ENCODE peak calls at places on chromosomes 13 and 19, in four cellular contexts. Z, K, T and P are unnamed samples.

GRCh38 chr13:37414667-37415066 is 183.9 kb downstream of the POSTN start:
- DNase-seq in Z (no peak), K (no peak), T (no peak), P (no peak)

GRCh38 chr13:106373989-106374572 is 161.4 kb downstream of the EFNB2 start:
- DNase-seq in Z (no peak), K (peak), T (peak), P (no peak)

GRCh38 chr13:65435590-65435989 is 1794.5 kb downstream of the PCDH9 start:
- DNase-seq in Z (no peak), K (no peak), T (no peak), P (no peak)

GRCh38 chr19:34310494-34310981 is 54.5 kb upstream of the GPI start:
- DNase-seq in Z (no peak), K (no peak), T (no peak), P (no peak)

GRCh38 chr13:25295228-25295627 is 6.2 kb upstream of the NUP58 start:
- DNase-seq in Z (no peak), K (peak), T (peak), P (no peak)

GRCh38 chr13:43965446-43965845 is 85.7 kb downstream of the LACC1 start:
- DNase-seq in Z (no peak), K (no peak), T (no peak), P (no peak)

GRCh38 chr13:98976338-98976737 is 1.5 kb downstream of the DOCK9 start:
- DNase-seq in Z (no peak), K (peak), T (peak), P (no peak)

GRCh38 chr13:37777676-37778075 is 91.9 kb downstream of the TRPC4 start:
- DNase-seq in Z (no peak), K (no peak), T (no peak), P (no peak)

GRCh38 chr13:76009491-76009890 is 373.4 kb downstream of the LMO7 start:
- DNase-seq in Z (no peak), K (peak), T (peak), P (no peak)

GRCh38 chr13:75904012-75904411 is 267.9 kb downstream of the LMO7 start:
- DNase-seq in Z (no peak), K (no peak), T (no peak), P (no peak)

GRCh38 chr13:73274147-73274546 is 215.3 kb downstream of the KLF5 start:
- DNase-seq in Z (no peak), K (no peak), T (peak), P (peak)

GRCh38 chr13:99063952-99064351 is 86.1 kb upstream of the DOCK9 start:
- DNase-seq in Z (no peak), K (peak), T (peak), P (no peak)

GRCh38 chr13:113433391-113433916 is 19.8 kb downstream of the ADPRHL1 start:
- DNase-seq in Z (no peak), K (no peak), T (no peak), P (no peak)
- TF ChIP-seq CTCF in Z (no peak), K (no peak), T (no peak), P (no peak)

GRCh38 chr19:11558881-11559828 is at the start of gene ELOF1:
- DNase-seq in Z (peak), K (peak), T (peak), P (peak)
- TF ChIP-seq CTCF in Z (no peak), K (peak), T (peak), P (peak)

GRCh38 chr13:52686381-52686780 is 33.7 kb downstream of the SUGT1 start:
- DNase-seq in Z (no peak), K (no peak), T (no peak), P (no peak)
- TF ChIP-seq CTCF in Z (no peak), K (no peak), T (no peak), P (no peak)

GRCh38 chr19:15297416-15298224 is 34.7 kb downstream of the BRD4 start:
- DNase-seq in Z (no peak), K (peak), T (peak), P (peak)
- TF ChIP-seq CTCF in Z (no peak), K (peak), T (peak), P (peak)